ENCODE peak calls at places on chromosomes 12 and 14, in six cellular contexts. One of them, this sample, is unnamed.

GRCh38 chr14:37150414-37150813 is 22.0 kb downstream of the SLC25A21 start:
- DNase-seq in SK-N-SH: peak
- DNase-seq in H1: no peak
- DNase-seq in A549: peak
- DNase-seq in transverse colon: no peak
- DNase-seq in stomach: no peak
- DNase-seq in this sample: no peak

GRCh38 chr12:60269611-60270269 is 673.9 kb downstream of the SLC16A7 start:
- DNase-seq in transverse colon: no peak
- DNase-seq in SK-N-SH: peak
- DNase-seq in stomach: no peak
- DNase-seq in H1: no peak
- DNase-seq in A549: no peak
- DNase-seq in this sample: no peak

GRCh38 chr12:66767454-66768002 is 88.7 kb upstream of the GRIP1 start:
- DNase-seq in stomach: no peak
- DNase-seq in SK-N-SH: no peak
- DNase-seq in transverse colon: no peak
- DNase-seq in A549: no peak
- DNase-seq in H1: no peak
- DNase-seq in this sample: no peak

GRCh38 chr14:99725774-99726537 is 41.9 kb downstream of the CYP46A1 start:
- DNase-seq in H1: peak
- DNase-seq in transverse colon: no peak
- DNase-seq in SK-N-SH: no peak
- DNase-seq in A549: no peak
- DNase-seq in stomach: no peak
- DNase-seq in this sample: no peak

GRCh38 chr14:98957211-98958047 is 314.6 kb downstream of the BCL11B start:
- DNase-seq in SK-N-SH: no peak
- DNase-seq in stomach: peak
- DNase-seq in A549: peak
- DNase-seq in transverse colon: peak
- DNase-seq in H1: peak
- DNase-seq in this sample: peak

GRCh38 chr12:6699989-6700645 is 498 bp downstream of the PIANP start:
- DNase-seq in H1: peak
- DNase-seq in stomach: no peak
- DNase-seq in SK-N-SH: peak
- DNase-seq in A549: no peak
- DNase-seq in transverse colon: peak
- DNase-seq in this sample: no peak

GRCh38 chr12:49336645-49337584 is at the start of gene C1QL4:
- DNase-seq in A549: peak
- DNase-seq in SK-N-SH: peak
- DNase-seq in transverse colon: peak
- DNase-seq in H1: peak
- DNase-seq in stomach: peak
- DNase-seq in this sample: peak

GRCh38 chr12:111166779-111167540 is 201.9 kb downstream of the PHETA1 start:
- DNase-seq in transverse colon: peak
- DNase-seq in H1: no peak
- DNase-seq in stomach: no peak
- DNase-seq in A549: no peak
- DNase-seq in SK-N-SH: no peak
- DNase-seq in this sample: no peak

GRCh38 chr12:53696285-53696654 is 20.4 kb upstream of the ATP5MC2 start:
- DNase-seq in SK-N-SH: peak
- DNase-seq in A549: peak
- DNase-seq in H1: peak
- DNase-seq in stomach: peak
- DNase-seq in transverse colon: peak
- DNase-seq in this sample: no peak

GRCh38 chr14:68268197-68268596 is 448.6 kb downstream of the RAD51B start:
- DNase-seq in A549: no peak
- DNase-seq in transverse colon: no peak
- DNase-seq in SK-N-SH: no peak
- DNase-seq in stomach: no peak
- DNase-seq in H1: no peak
- DNase-seq in this sample: no peak

GRCh38 chr12:30286345-30286926 is 409.2 kb downstream of the IPO8 start:
- DNase-seq in SK-N-SH: peak
- DNase-seq in stomach: no peak
- DNase-seq in A549: peak
- DNase-seq in H1: no peak
- DNase-seq in transverse colon: no peak
- DNase-seq in this sample: no peak

GRCh38 chr14:61638595-61639391 is 56.5 kb upstream of the HIF1A start:
- DNase-seq in A549: no peak
- DNase-seq in H1: no peak
- DNase-seq in SK-N-SH: no peak
- DNase-seq in stomach: no peak
- DNase-seq in transverse colon: peak
- DNase-seq in this sample: no peak

GRCh38 chr12:112116232-112117060 is 7.9 kb upstream of the NAA25 start:
- DNase-seq in SK-N-SH: peak
- DNase-seq in H1: peak
- DNase-seq in stomach: peak
- DNase-seq in transverse colon: peak
- DNase-seq in A549: peak
- DNase-seq in this sample: peak

GRCh38 chr12:26091837-26092236 is 33.0 kb downstream of the BHLHE41 start:
- DNase-seq in transverse colon: no peak
- DNase-seq in stomach: no peak
- DNase-seq in A549: no peak
- DNase-seq in H1: no peak
- DNase-seq in SK-N-SH: peak
- DNase-seq in this sample: no peak

GRCh38 chr14:24959791-24960331 is 90.1 kb downstream of the STXBP6 start:
- DNase-seq in SK-N-SH: no peak
- DNase-seq in A549: no peak
- DNase-seq in H1: no peak
- DNase-seq in stomach: no peak
- DNase-seq in transverse colon: peak
- DNase-seq in this sample: no peak

GRCh38 chr12:121883315-121883660 is 5.3 kb upstream of the PSMD9 start:
- DNase-seq in transverse colon: no peak
- DNase-seq in A549: no peak
- DNase-seq in SK-N-SH: no peak
- DNase-seq in stomach: no peak
- DNase-seq in H1: no peak
- DNase-seq in this sample: no peak

GRCh38 chr12:114238808-114239207 is 167.1 kb downstream of the TBX5 start:
- DNase-seq in transverse colon: no peak
- DNase-seq in H1: no peak
- DNase-seq in SK-N-SH: no peak
- DNase-seq in stomach: no peak
- DNase-seq in A549: no peak
- DNase-seq in this sample: no peak

GRCh38 chr12:125988545-125988944 is 923.3 kb downstream of the AACS start:
- DNase-seq in H1: no peak
- DNase-seq in SK-N-SH: no peak
- DNase-seq in transverse colon: no peak
- DNase-seq in stomach: no peak
- DNase-seq in A549: no peak
- DNase-seq in this sample: no peak

GRCh38 chr12:53381739-53382630 is 2.0 kb downstream of the SP1 start:
- DNase-seq in transverse colon: peak
- DNase-seq in stomach: peak
- DNase-seq in A549: peak
- DNase-seq in H1: peak
- DNase-seq in SK-N-SH: no peak
- DNase-seq in this sample: peak

GRCh38 chr14:91254456-91254855 is 10.0 kb upstream of the GPR68 start:
- DNase-seq in SK-N-SH: no peak
- DNase-seq in transverse colon: no peak
- DNase-seq in A549: no peak
- DNase-seq in stomach: no peak
- DNase-seq in H1: no peak
- DNase-seq in this sample: no peak
- TF ChIP-seq EP300 in SK-N-SH: no peak
- TF ChIP-seq EP300 in transverse colon: no peak
- TF ChIP-seq EP300 in A549: no peak
- TF ChIP-seq EP300 in stomach: no peak
- TF ChIP-seq EP300 in H1: no peak
- TF ChIP-seq EP300 in this sample: no peak

GRCh38 chr14:21309956-21310355 is 30.1 kb downstream of the RPGRIP1 start:
- DNase-seq in H1: no peak
- DNase-seq in SK-N-SH: no peak
- DNase-seq in stomach: no peak
- DNase-seq in transverse colon: no peak
- DNase-seq in A549: no peak
- DNase-seq in this sample: no peak

GRCh38 chr14:21308479-21309237 is 28.8 kb downstream of the RPGRIP1 start:
- DNase-seq in transverse colon: peak
- DNase-seq in stomach: peak
- DNase-seq in H1: peak
- DNase-seq in SK-N-SH: no peak
- DNase-seq in A549: peak
- DNase-seq in this sample: peak

GRCh38 chr14:21309238-21309636 is 29.4 kb downstream of the RPGRIP1 start:
- DNase-seq in stomach: no peak
- DNase-seq in transverse colon: no peak
- DNase-seq in A549: no peak
- DNase-seq in SK-N-SH: no peak
- DNase-seq in H1: peak
- DNase-seq in this sample: no peak

GRCh38 chr14:21313512-21313911 is 33.6 kb downstream of the RPGRIP1 start:
- DNase-seq in SK-N-SH: no peak
- DNase-seq in transverse colon: peak
- DNase-seq in stomach: no peak
- DNase-seq in A549: no peak
- DNase-seq in H1: no peak
- DNase-seq in this sample: no peak

DNA sequence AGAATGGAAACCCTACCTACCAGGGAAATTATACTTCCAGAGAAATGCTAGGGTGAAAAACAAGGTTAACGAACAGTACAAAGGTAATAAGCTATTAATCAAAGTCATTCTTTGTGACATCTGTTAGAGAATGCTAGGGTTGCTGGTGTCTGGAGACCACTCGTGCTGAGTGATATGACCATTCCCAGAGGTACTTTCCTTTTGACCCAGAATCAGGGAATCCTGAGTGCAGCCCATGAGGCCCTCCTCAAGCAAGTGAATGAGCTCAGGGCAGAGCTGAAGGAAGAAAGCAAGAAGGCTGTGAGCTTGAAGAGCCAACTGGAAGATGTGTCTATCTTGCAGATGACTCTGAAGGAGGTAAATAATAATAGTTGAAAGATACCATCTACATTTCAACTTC is 31.7 kb downstream of the RPGRIP1 start:
- DNase-seq in H1: no peak
- DNase-seq in stomach: no peak
- DNase-seq in transverse colon: no peak
- DNase-seq in A549: no peak
- DNase-seq in SK-N-SH: no peak
- DNase-seq in this sample: no peak
- TF ChIP-seq EP300 in H1: no peak
- TF ChIP-seq EP300 in stomach: no peak
- TF ChIP-seq EP300 in transverse colon: no peak
- TF ChIP-seq EP300 in A549: no peak
- TF ChIP-seq EP300 in SK-N-SH: no peak
- TF ChIP-seq EP300 in this sample: no peak

GRCh38 chr12:101746661-101747060 is 7.4 kb upstream of the SYCP3 start:
- DNase-seq in transverse colon: no peak
- DNase-seq in H1: no peak
- DNase-seq in SK-N-SH: no peak
- DNase-seq in A549: no peak
- DNase-seq in stomach: no peak
- DNase-seq in this sample: no peak

GRCh38 chr12:101745481-101745880 is 6.2 kb upstream of the SYCP3 start:
- DNase-seq in SK-N-SH: no peak
- DNase-seq in A549: no peak
- DNase-seq in transverse colon: no peak
- DNase-seq in H1: no peak
- DNase-seq in stomach: no peak
- DNase-seq in this sample: no peak

GRCh38 chr12:101740980-101741379 is 1.7 kb upstream of the SYCP3 start:
- DNase-seq in SK-N-SH: no peak
- DNase-seq in A549: no peak
- DNase-seq in stomach: no peak
- DNase-seq in H1: no peak
- DNase-seq in transverse colon: no peak
- DNase-seq in this sample: no peak

GRCh38 chr12:101743242-101743641 is 4.0 kb upstream of the SYCP3 start:
- DNase-seq in stomach: no peak
- DNase-seq in SK-N-SH: no peak
- DNase-seq in H1: no peak
- DNase-seq in A549: no peak
- DNase-seq in transverse colon: no peak
- DNase-seq in this sample: no peak

DNA sequence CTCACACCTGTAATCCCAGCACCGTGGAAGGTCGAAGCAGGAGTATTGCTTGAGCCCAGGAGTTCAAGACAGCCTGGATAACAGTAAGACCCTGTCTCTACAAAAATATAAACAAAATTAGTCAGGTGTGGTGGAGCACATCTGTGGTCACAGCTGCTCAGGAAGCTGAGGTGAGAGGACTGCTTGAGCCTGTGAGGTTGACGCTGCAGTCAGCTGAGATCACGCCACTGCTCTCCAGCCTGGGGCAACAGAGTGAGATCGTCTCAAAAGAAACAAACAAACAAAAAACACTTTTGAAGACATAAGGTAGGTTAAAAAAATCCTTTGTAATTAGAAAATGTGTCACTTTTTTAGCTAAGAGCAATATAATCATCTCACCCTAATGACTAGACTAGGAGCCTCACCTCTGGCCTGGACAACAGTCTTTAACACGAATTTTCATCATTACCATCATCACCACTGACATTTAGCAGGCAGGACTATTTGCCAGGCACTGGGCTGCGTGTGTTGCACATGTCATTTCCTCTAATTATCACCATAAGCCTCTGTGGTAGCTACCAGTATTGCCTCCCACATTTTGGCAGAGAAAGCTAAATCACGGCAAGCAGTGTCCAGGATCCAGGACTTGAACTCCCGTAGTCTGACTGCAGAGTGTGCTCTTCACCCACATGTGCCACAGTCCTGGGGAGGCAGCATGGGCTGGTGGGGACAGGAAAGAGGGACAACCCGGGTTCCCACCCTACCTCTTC is 4.6 kb upstream of the SYCP3 start:
- DNase-seq in A549: no peak
- DNase-seq in transverse colon: peak
- DNase-seq in H1: no peak
- DNase-seq in SK-N-SH: no peak
- DNase-seq in stomach: no peak
- DNase-seq in this sample: no peak
- TF ChIP-seq EP300 in A549: no peak
- TF ChIP-seq EP300 in transverse colon: no peak
- TF ChIP-seq EP300 in H1: no peak
- TF ChIP-seq EP300 in SK-N-SH: no peak
- TF ChIP-seq EP300 in stomach: no peak
- TF ChIP-seq EP300 in this sample: no peak

DNA sequence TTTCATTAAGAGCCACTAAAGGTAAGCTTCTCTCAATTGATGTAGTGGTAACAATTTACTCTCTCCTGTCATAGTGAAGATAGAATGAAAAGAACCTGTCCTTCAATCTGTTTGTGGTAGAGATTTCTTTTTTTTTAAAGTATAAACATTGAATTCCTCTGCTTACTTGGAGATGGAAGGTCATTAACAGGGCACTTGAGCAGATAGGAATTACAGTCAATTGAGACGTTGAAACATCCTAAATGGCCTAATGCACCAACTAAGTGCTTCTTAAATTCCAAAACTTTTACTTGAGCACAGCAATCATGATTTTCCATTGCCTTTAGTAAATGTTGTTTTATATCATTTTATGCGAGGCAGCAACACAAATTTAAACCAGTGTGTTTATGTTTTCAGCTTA is 241.4 kb downstream of the FOXG1 start:
- DNase-seq in H1: no peak
- DNase-seq in transverse colon: no peak
- DNase-seq in SK-N-SH: no peak
- DNase-seq in A549: no peak
- DNase-seq in stomach: no peak
- DNase-seq in this sample: no peak
- TF ChIP-seq EP300 in H1: no peak
- TF ChIP-seq EP300 in transverse colon: no peak
- TF ChIP-seq EP300 in SK-N-SH: no peak
- TF ChIP-seq EP300 in A549: no peak
- TF ChIP-seq EP300 in stomach: no peak
- TF ChIP-seq EP300 in this sample: no peak

This sample was measured in tibial nerve.